ENCODE peak calls at places on chromosome 18, in four cellular contexts. H is keratinocyte, D is OCI-LY7, X is IMR-90. U is an unnamed sample. For H3K36me3, the result is how much of the 10 kb centered on the place peaks cover.

GRCh38 chr18:5851998-5852397 is 43.3 kb downstream of the TMEM200C start:
- DNase-seq in H (no peak), D (no peak), X (no peak), U (no peak)

GRCh38 chr18:48553236-48553635 is 14.4 kb downstream of the CTIF start:
- DNase-seq in H (no peak), D (no peak), X (no peak), U (no peak)

GRCh38 chr18:8890957-8891464 is 185.7 kb downstream of the MTCL1 start:
- DNase-seq in H (peak), D (no peak), X (peak), U (peak)

GRCh38 chr18:21004721-21005120 is 106.9 kb downstream of the ROCK1 start:
- DNase-seq in H (no peak), D (no peak), X (peak), U (peak)

GRCh38 chr18:36420826-36421225 is 123.3 kb downstream of the FHOD3 start:
- DNase-seq in H (no peak), D (no peak), X (no peak), U (no peak)

GRCh38 chr18:79826966-79827365 is 29.2 kb downstream of the KCNG2 start:
- DNase-seq in H (no peak), D (peak), X (no peak), U (no peak)

GRCh38 chr18:59516356-59517155 is 157.5 kb upstream of the LMAN1 start:
- DNase-seq in H (no peak), D (no peak), X (peak), U (peak)

GRCh38 chr18:54880706-54881105 is 52.4 kb downstream of the RAB27B start:
- DNase-seq in H (peak), D (no peak), X (peak), U (no peak)

GRCh38 chr18:46158498-46158897 is 54.3 kb downstream of the HAUS1 start:
- DNase-seq in H (peak), D (no peak), X (peak), U (no peak)

GRCh38 chr18:2958819-2959298 is 54.1 kb downstream of the LPIN2 start:
- DNase-seq in H (no peak), D (peak), X (peak), U (no peak)

GRCh38 chr18:69874058-69874457 is 73.6 kb downstream of the CD226 start:
- DNase-seq in H (no peak), D (no peak), X (peak), U (no peak)

GRCh38 chr18:72672364-72673151 is 128.4 kb upstream of the CBLN2 start:
- DNase-seq in H (no peak), D (peak), X (peak), U (peak)

GRCh38 chr18:46748466-46748865 is 8.4 kb downstream of the ST8SIA5 start:
- DNase-seq in H (no peak), D (no peak), X (no peak), U (no peak)

GRCh38 chr18:58091099-58091611 is 47.1 kb downstream of the NEDD4L start:
- DNase-seq in H (peak), D (peak), X (no peak), U (no peak)

GRCh38 chr18:9613550-9614400 is 584 bp downstream of the PPP4R1 start:
- DNase-seq in H (no peak), D (peak), X (peak), U (peak)

GRCh38 chr18:3054785-3055184 is 41.8 kb upstream of the LPIN2 start:
- DNase-seq in H (no peak), D (no peak), X (no peak), U (no peak)

GRCh38 chr18:3380384-3380961 is 69.5 kb upstream of the TGIF1 start:
- DNase-seq in H (no peak), D (no peak), X (peak), U (no peak)

GRCh38 chr18:74459877-74460276 is 2.8 kb upstream of the DIPK1C start:
- DNase-seq in H (no peak), D (no peak), X (no peak), U (no peak)

GRCh38 chr18:48829443-48830149 is 121.2 kb downstream of the SMAD7 start:
- DNase-seq in H (no peak), D (no peak), X (no peak), U (peak)

GRCh38 chr18:23336072-23336471 is 117.0 kb upstream of the RIOK3 start:
- DNase-seq in H (no peak), D (no peak), X (no peak), U (no peak)

GRCh38 chr18:23333827-23334226 is 119.3 kb upstream of the RIOK3 start:
- DNase-seq in H (no peak), D (no peak), X (no peak), U (no peak)

GRCh38 chr18:23337599-23338444 is 115.3 kb upstream of the RIOK3 start:
- DNase-seq in H (no peak), D (no peak), X (peak), U (peak)

GRCh38 chr18:23332356-23332755 is 120.7 kb upstream of the RIOK3 start:
- DNase-seq in H (no peak), D (no peak), X (no peak), U (peak)

GRCh38 chr18:23334569-23334968 is 118.5 kb upstream of the RIOK3 start:
- DNase-seq in H (no peak), D (no peak), X (no peak), U (no peak)
- TF ChIP-seq CTCF in H (no peak), D (no peak), X (no peak), U (no peak)

GRCh38 chr18:27605107-27605834 is 420.2 kb upstream of the CHST9 start:
- DNase-seq in H (peak), D (peak), X (peak), U (peak)
- H2AFZ ChIP-seq in H (no peak), D (no peak), X (no peak), U (no peak)

GRCh38 chr18:63394954-63395353 is 27.3 kb downstream of the VPS4B start:
- DNase-seq in H (no peak), D (no peak), X (no peak), U (no peak)

GRCh38 chr18:63397349-63397748 is 24.9 kb downstream of the VPS4B start:
- DNase-seq in H (no peak), D (no peak), X (no peak), U (no peak)

GRCh38 chr18:63402246-63403164 is 19.8 kb downstream of the VPS4B start:
- DNase-seq in H (no peak), D (no peak), X (no peak), U (no peak)

GRCh38 chr18:63395503-63395902 is 26.8 kb downstream of the VPS4B start:
- DNase-seq in H (no peak), D (no peak), X (no peak), U (no peak)

DNA sequence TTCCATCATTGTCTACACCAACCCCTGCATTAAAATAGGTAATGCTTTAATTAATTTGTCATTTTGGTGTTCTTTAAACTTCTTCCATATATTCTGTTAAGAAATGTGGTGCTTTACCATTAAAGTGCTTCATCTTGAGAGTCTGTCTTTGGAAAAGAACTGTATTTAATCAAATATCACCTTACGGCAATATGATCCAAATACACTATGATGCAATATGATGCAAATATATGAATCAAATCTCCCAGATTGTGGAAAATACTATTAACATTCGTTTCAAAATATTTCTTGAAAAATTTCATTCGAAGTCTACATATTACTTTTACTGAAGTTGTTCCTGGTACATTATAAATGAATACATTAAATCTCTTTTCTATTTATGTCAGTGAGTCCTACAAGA is 23.0 kb downstream of the VPS4B start:
- DNase-seq in H (no peak), D (no peak), X (no peak), U (no peak)
- H3K36me3 ChIP-seq in H (under half), D (half or more), X (half or more), U (half or more)

GRCh38 chr18:487371-487770 is 13.1 kb downstream of the COLEC12 start:
- DNase-seq in H (no peak), D (no peak), X (peak), U (no peak)
- TF ChIP-seq CTCF in H (no peak), D (no peak), X (no peak), U (no peak)

GRCh38 chr18:78241535-78242306 is 737.9 kb upstream of the SALL3 start:
- DNase-seq in H (no peak), D (no peak), X (no peak), U (no peak)
- H2AFZ ChIP-seq in H (no peak), D (no peak), X (no peak), U (no peak)

GRCh38 chr18:63306819-63307554 is 12.6 kb downstream of the BCL2 start:
- DNase-seq in H (no peak), D (no peak), X (no peak), U (no peak)

GRCh38 chr18:63307555-63308200 is 11.9 kb downstream of the BCL2 start:
- DNase-seq in H (no peak), D (no peak), X (no peak), U (no peak)

GRCh38 chr18:63303562-63303961 is 16.0 kb downstream of the BCL2 start:
- DNase-seq in H (no peak), D (no peak), X (no peak), U (no peak)

GRCh38 chr18:63309422-63309821 is 10.1 kb downstream of the BCL2 start:
- DNase-seq in H (no peak), D (no peak), X (no peak), U (no peak)

GRCh38 chr18:63306249-63306648 is 13.3 kb downstream of the BCL2 start:
- DNase-seq in H (no peak), D (no peak), X (no peak), U (no peak)
- H3K36me3 ChIP-seq in H (under half), D (under half), X (under half), U (under half)

U was measured in osteoblast.